ENCODE peak calls at places on chromosomes 7 and 10, in five cellular contexts. J is A549, C is glutamatergic neuron, I is occipital lobe, V is stomach. S is an unnamed sample.

GRCh38 chr7:33250421-33250827 is 121.1 kb downstream of the BBS9 start:
- DNase-seq in J (no peak), C (no peak), I (no peak), V (no peak), S (no peak)

GRCh38 chr10:47403401-47404318 is 19.6 kb upstream of the ZNF488 start:
- DNase-seq in J (no peak), C (no peak), I (no peak), V (no peak), S (no peak)

GRCh38 chr7:148821422-148821821 is 62.7 kb downstream of the EZH2 start:
- DNase-seq in J (no peak), C (no peak), I (no peak), V (no peak), S (no peak)

GRCh38 chr10:125370578-125370977 is 210.2 kb upstream of the CTBP2 start:
- DNase-seq in J (no peak), C (peak), I (no peak), V (no peak), S (no peak)

GRCh38 chr7:121186746-121187145 is 142.1 kb upstream of the WNT16 start:
- DNase-seq in J (no peak), C (no peak), I (no peak), V (no peak), S (no peak)

GRCh38 chr10:74026428-74026979 is 28.6 kb downstream of the VCL start:
- DNase-seq in J (no peak), C (no peak), I (no peak), V (no peak), S (no peak)

GRCh38 chr7:104005197-104005596 is 15.7 kb upstream of the RELN start:
- DNase-seq in J (no peak), C (no peak), I (no peak), V (no peak), S (no peak)

GRCh38 chr7:108425876-108426275 is 30.4 kb downstream of the NRCAM start:
- DNase-seq in J (no peak), C (no peak), I (no peak), V (no peak), S (no peak)

GRCh38 chr7:91198371-91198770 is 65.9 kb upstream of the FZD1 start:
- DNase-seq in J (no peak), C (no peak), I (no peak), V (no peak), S (no peak)

GRCh38 chr10:21989453-21990154 is 13.9 kb downstream of the DNAJC1 start:
- DNase-seq in J (peak), C (peak), I (peak), V (peak), S (peak)

GRCh38 chr7:27453702-27454405 is 208.8 kb downstream of the HIBADH start:
- DNase-seq in J (no peak), C (no peak), I (no peak), V (no peak), S (no peak)

GRCh38 chr10:103192451-103193106 is 493 bp downstream of the NT5C2 start:
- DNase-seq in J (peak), C (peak), I (peak), V (peak), S (peak)

GRCh38 chr7:38232475-38233366 is 40.7 kb downstream of the TARP start:
- DNase-seq in J (no peak), C (no peak), I (no peak), V (peak), S (no peak)

GRCh38 chr10:131206136-131206995 is 105.2 kb downstream of the TCERG1L start:
- DNase-seq in J (no peak), C (no peak), I (no peak), V (peak), S (no peak)

GRCh38 chr10:103564799-103565365 is 71.4 kb downstream of the NEURL1 start:
- DNase-seq in J (peak), C (peak), I (no peak), V (no peak), S (peak)

GRCh38 chr7:19958309-19958896 is 185.0 kb upstream of the TMEM196 start:
- DNase-seq in J (peak), C (no peak), I (no peak), V (no peak), S (no peak)

GRCh38 chr7:125572414-125572813 is 642.8 kb upstream of the POT1 start:
- DNase-seq in J (no peak), C (no peak), I (no peak), V (no peak), S (no peak)

GRCh38 chr7:45446195-45446944 is 127.8 kb upstream of the ADCY1 start:
- DNase-seq in J (no peak), C (no peak), I (no peak), V (no peak), S (no peak)

GRCh38 chr7:55065079-55065478 is 46.3 kb downstream of the EGFR start:
- DNase-seq in J (peak), C (no peak), I (no peak), V (no peak), S (peak)

GRCh38 chr10:78552261-78552811 is 516.4 kb upstream of the ZMIZ1 start:
- DNase-seq in J (no peak), C (no peak), I (peak), V (no peak), S (no peak)

GRCh38 chr10:15419279-15419874 is 48.3 kb upstream of the FAM171A1 start:
- DNase-seq in J (no peak), C (peak), I (no peak), V (no peak), S (peak)

GRCh38 chr10:18473424-18474110 is 177.8 kb downstream of the NSUN6 start:
- DNase-seq in J (no peak), C (no peak), I (no peak), V (no peak), S (no peak)

GRCh38 chr10:119061926-119062325 is 18.7 kb downstream of the EIF3A start:
- DNase-seq in J (no peak), C (no peak), I (no peak), V (no peak), S (no peak)

GRCh38 chr10:89975716-89976243 is 274.4 kb downstream of the KIF20B start:
- DNase-seq in J (no peak), C (no peak), I (no peak), V (no peak), S (no peak)

GRCh38 chr7:98509836-98510235 is 107.2 kb upstream of the NPTX2 start:
- DNase-seq in J (no peak), C (no peak), I (no peak), V (no peak), S (no peak)

GRCh38 chr7:122975341-122975740 is 20.2 kb downstream of the TAS2R16 start:
- DNase-seq in J (no peak), C (no peak), I (no peak), V (no peak), S (no peak)

GRCh38 chr10:70137927-70138883 is 5.6 kb upstream of the AIFM2 start:
- DNase-seq in J (no peak), C (no peak), I (no peak), V (peak), S (no peak)

GRCh38 chr7:129376778-129377700 is 57.2 kb upstream of the STRIP2 start:
- DNase-seq in J (no peak), C (no peak), I (no peak), V (no peak), S (no peak)